ENCODE peak calls at places on chromosomes 3 and 15, in six cellular contexts. S is CD8-positive, alpha-beta memory T cell; K is A549; H is WTC11; M is putamen; A is NCI-H2081. U is an unnamed sample.
A peak's percentile ranks its signal among the peaks of the same experiment; 100 is the strongest.

GRCh38 chr3:13657660-13658435 is 108.9 kb downstream of the FBLN2 start:
- DNase-seq in S (peak; percentile 35), K (peak; percentile 95), H (peak; percentile 76), M (peak; percentile 64), A (peak; percentile 21), U (no peak)

GRCh38 chr3:25480811-25481210 is 52.7 kb downstream of the RARB start:
- DNase-seq in S (no peak), K (no peak), H (no peak), M (no peak), A (no peak), U (no peak)

GRCh38 chr3:129654126-129654525 is 47.6 kb upstream of the PLXND1 start:
- DNase-seq in S (no peak), K (no peak), H (no peak), M (no peak), A (no peak), U (peak; percentile 10)

GRCh38 chr3:113485161-113485609 is 29.8 kb downstream of the SPICE1 start:
- DNase-seq in S (peak; percentile 37), K (no peak), H (peak; percentile 16), M (no peak), A (no peak), U (no peak)

GRCh38 chr15:29225534-29226224 is 43.9 kb downstream of the NSMCE3 start:
- DNase-seq in S (no peak), K (no peak), H (no peak), M (no peak), A (peak; percentile 3), U (no peak)

GRCh38 chr3:69698728-69699127 is 40.5 kb upstream of the MITF start:
- DNase-seq in S (no peak), K (no peak), H (no peak), M (no peak), A (no peak), U (no peak)

GRCh38 chr15:69722924-69723323 is 270.3 kb downstream of the RPLP1 start:
- DNase-seq in S (no peak), K (no peak), H (no peak), M (no peak), A (no peak), U (no peak)

GRCh38 chr3:94413721-94414106 is 350.9 kb downstream of the NSUN3 start:
- DNase-seq in S (no peak), K (no peak), H (no peak), M (no peak), A (no peak), U (peak; percentile 53)

GRCh38 chr3:152308475-152308844 is 39.7 kb downstream of the MBNL1 start:
- DNase-seq in S (no peak), K (no peak), H (no peak), M (no peak), A (no peak), U (no peak)

GRCh38 chr3:169710619-169711018 is 47.1 kb upstream of the MECOM start:
- DNase-seq in S (no peak), K (no peak), H (no peak), M (no peak), A (no peak), U (no peak)

GRCh38 chr3:173440431-173440990 is 43.0 kb downstream of the NLGN1 start:
- DNase-seq in S (no peak), K (no peak), H (no peak), M (no peak), A (no peak), U (no peak)

U was measured in MG63.